ENCODE peak calls at places on chromosomes 6 and 20, in seven cellular contexts. U, B, M, G, T, W and O are unnamed samples.

GRCh38 chr20:38113401-38114325 is 51.4 kb downstream of the TGM2 start:
- DNase-seq in U (peak), B (no peak), M (peak), G (no peak), T (peak), W (peak), O (no peak)

GRCh38 chr6:159691133-159691962 is 1.7 kb downstream of the SOD2 start:
- DNase-seq in U (peak), B (no peak), M (no peak), G (peak), T (no peak), W (peak), O (peak)

GRCh38 chr6:27188206-27188884 is 59.2 kb upstream of the PRSS16 start:
- DNase-seq in U (peak), B (peak), M (peak), G (peak), T (peak), W (peak), O (peak)

GRCh38 chr6:126056355-126057004 is 70.1 kb downstream of the TRMT11 start:
- DNase-seq in U (peak), B (no peak), M (no peak), G (no peak), T (no peak), W (no peak), O (peak)

GRCh38 chr6:72530750-72531149 is 91.1 kb upstream of the KCNQ5 start:
- DNase-seq in U (no peak), B (no peak), M (no peak), G (no peak), T (no peak), W (no peak), O (no peak)

GRCh38 chr6:30200551-30201281 is 12.5 kb downstream of the TRIM26 start:
- DNase-seq in U (no peak), B (no peak), M (no peak), G (no peak), T (no peak), W (no peak), O (no peak)

GRCh38 chr20:40812415-40813212 is 123.6 kb upstream of the MAFB start:
- DNase-seq in U (no peak), B (no peak), M (peak), G (no peak), T (no peak), W (no peak), O (no peak)

GRCh38 chr6:118784641-118785164 is 109.2 kb upstream of the ASF1A start:
- DNase-seq in U (no peak), B (no peak), M (no peak), G (peak), T (no peak), W (no peak), O (peak)

GRCh38 chr20:58146761-58147160 is 81.7 kb downstream of the ANKRD60 start:
- DNase-seq in U (no peak), B (no peak), M (no peak), G (no peak), T (no peak), W (no peak), O (no peak)

GRCh38 chr6:105810105-105810921 is 275.8 kb upstream of the PRDM1 start:
- DNase-seq in U (peak), B (no peak), M (no peak), G (peak), T (no peak), W (peak), O (peak)

GRCh38 chr6:118722820-118723526 is 71.6 kb upstream of the CEP85L start:
- DNase-seq in U (no peak), B (no peak), M (no peak), G (peak), T (no peak), W (no peak), O (no peak)

GRCh38 chr6:158539363-158539762 is 20.5 kb upstream of the TMEM181 start:
- DNase-seq in U (no peak), B (no peak), M (peak), G (no peak), T (no peak), W (no peak), O (no peak)

DNA sequence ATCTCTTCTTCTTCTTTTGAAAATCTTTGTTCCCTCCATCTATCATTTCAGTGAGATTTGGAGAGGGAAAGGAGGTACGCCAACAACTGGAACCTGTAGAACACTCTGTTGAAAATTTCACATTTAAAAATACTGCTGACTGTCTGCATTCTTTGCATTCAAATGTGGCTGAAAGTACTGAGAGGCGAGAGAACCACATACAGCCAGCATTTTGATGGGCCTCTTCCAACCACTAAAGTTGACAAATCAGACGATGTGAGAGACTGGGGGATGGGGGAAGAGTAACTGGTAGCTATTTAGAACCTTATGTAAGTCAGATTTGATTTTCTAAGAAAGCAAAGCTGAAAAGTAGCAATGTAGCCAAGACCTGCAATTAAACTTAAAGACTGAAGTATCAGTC is 77.5 kb downstream of the FKBP5 start:
- DNase-seq in U (peak), B (no peak), M (no peak), G (peak), T (no peak), W (no peak), O (peak)
- H2BK120ac ChIP-seq in U (no peak), B (no peak), M (no peak), G (no peak), T (no peak), W (no peak), O (no peak)

DNA sequence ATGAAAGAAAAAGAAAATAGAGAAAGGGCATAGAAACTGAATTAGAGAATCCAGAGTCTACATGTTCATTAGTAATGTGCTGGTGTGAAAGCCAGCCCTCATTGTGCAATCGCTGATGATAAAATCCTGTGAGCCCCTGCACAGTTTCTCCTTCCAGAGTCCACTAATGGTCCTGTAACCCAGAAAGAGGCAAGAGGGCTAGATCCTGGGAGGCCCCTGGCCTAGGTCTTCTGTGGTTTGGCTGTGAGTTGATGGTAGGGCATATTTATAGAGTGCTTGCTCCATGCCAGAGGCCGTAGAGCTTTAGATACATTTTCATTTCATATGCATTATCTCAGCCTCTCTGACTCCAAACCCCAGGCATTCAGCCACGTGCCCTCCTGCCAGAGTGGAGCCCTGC is 94.9 kb upstream of the MTHFD1L start:
- DNase-seq in U (no peak), B (no peak), M (no peak), G (peak), T (no peak), W (no peak), O (no peak)
- H3K4ac ChIP-seq in U (no peak), B (peak), M (no peak), G (no peak), T (no peak), W (no peak), O (no peak)

GRCh38 chr20:48944663-48945297 is 23.3 kb downstream of the ARFGEF2 start:
- DNase-seq in U (no peak), B (no peak), M (no peak), G (no peak), T (no peak), W (peak), O (no peak)

GRCh38 chr20:48948612-48949011 is 27.1 kb downstream of the ARFGEF2 start:
- DNase-seq in U (no peak), B (no peak), M (peak), G (no peak), T (no peak), W (no peak), O (no peak)

GRCh38 chr20:48949304-48950170 is 28.0 kb downstream of the ARFGEF2 start:
- DNase-seq in U (peak), B (no peak), M (peak), G (no peak), T (peak), W (no peak), O (no peak)

GRCh38 chr20:48942730-48943129 is 21.2 kb downstream of the ARFGEF2 start:
- DNase-seq in U (no peak), B (no peak), M (no peak), G (no peak), T (no peak), W (no peak), O (no peak)

GRCh38 chr20:48945840-48946514 is 24.5 kb downstream of the ARFGEF2 start:
- DNase-seq in U (peak), B (no peak), M (no peak), G (peak), T (no peak), W (peak), O (peak)
- H2BK120ac ChIP-seq in U (no peak), B (no peak), M (no peak), G (no peak), T (no peak), W (peak), O (no peak)

DNA sequence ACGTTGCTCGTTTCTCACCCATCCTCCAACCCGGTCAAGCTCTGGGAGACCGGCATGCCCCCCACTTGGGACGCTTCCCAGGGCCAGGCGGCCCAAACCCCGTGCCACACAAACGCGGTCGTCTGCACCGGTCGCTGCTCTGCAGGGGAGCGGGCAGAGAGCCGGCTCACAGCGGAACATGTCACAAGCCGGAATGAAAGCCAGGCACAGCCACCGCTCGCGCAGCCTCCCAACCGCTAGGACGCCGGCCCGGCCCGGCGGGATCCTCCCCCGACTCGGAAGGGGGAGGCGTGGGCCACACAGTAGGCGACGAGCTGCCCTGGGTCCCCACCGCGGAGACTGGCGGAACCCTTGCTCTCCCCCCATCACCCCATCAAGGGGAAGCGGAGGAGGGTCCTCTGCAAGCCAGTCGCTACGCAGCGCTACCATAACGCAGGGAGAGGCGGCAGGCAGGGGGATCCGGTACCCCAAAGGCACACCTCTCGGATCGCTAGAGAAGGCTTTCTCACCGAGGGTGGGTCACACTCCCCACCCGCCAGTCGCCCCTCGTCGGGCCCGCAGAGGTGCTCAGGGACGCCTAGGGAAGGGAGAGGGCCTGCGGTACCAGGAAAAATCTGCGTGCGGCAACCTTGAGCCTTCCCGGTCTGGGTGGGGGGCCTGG is 768.4 kb upstream of the DEFB115 start:
- DNase-seq in U (no peak), B (no peak), M (no peak), G (no peak), T (peak), W (no peak), O (no peak)
- H3K4ac ChIP-seq in U (no peak), B (no peak), M (no peak), G (no peak), T (no peak), W (no peak), O (no peak)